ENCODE peak calls at places on chromosomes 4 and X, in seven cellular contexts. One of them, this sample, is unnamed.

GRCh38 chrX:79367907-79368306 is 773 bp upstream of the ITM2A start:
- DNase-seq in head of caudate nucleus: no peak
- DNase-seq in activated naive CD8-positive, alpha-beta T cell treated with anti-CD3 and anti-CD28 coated beads, Interleukin-2, amount 50 U/mL, for 16 hours: no peak
- DNase-seq in activated CD4-positive, alpha-beta T cell treated with anti-CD3 and anti-CD28 coated beads, Interleukin-2, amount 50 U/mL, for 24 hours: no peak
- DNase-seq in SW480: no peak
- DNase-seq in HepG2: no peak
- DNase-seq in hepatocyte: no peak
- DNase-seq in this sample: no peak

GRCh38 chr4:152408514-152409327 is 127.2 kb downstream of the FBXW7 start:
- DNase-seq in head of caudate nucleus: no peak
- DNase-seq in activated naive CD8-positive, alpha-beta T cell treated with anti-CD3 and anti-CD28 coated beads, Interleukin-2, amount 50 U/mL, for 16 hours: no peak
- DNase-seq in activated CD4-positive, alpha-beta T cell treated with anti-CD3 and anti-CD28 coated beads, Interleukin-2, amount 50 U/mL, for 24 hours: peak
- DNase-seq in SW480: no peak
- DNase-seq in HepG2: peak
- DNase-seq in hepatocyte: peak
- DNase-seq in this sample: no peak

GRCh38 chr4:42070463-42070862 is 80.1 kb downstream of the SLC30A9 start:
- DNase-seq in head of caudate nucleus: no peak
- DNase-seq in activated naive CD8-positive, alpha-beta T cell treated with anti-CD3 and anti-CD28 coated beads, Interleukin-2, amount 50 U/mL, for 16 hours: no peak
- DNase-seq in activated CD4-positive, alpha-beta T cell treated with anti-CD3 and anti-CD28 coated beads, Interleukin-2, amount 50 U/mL, for 24 hours: no peak
- DNase-seq in SW480: no peak
- DNase-seq in HepG2: no peak
- DNase-seq in hepatocyte: no peak
- DNase-seq in this sample: no peak

GRCh38 chr4:137535718-137536117 is 3.4 kb upstream of the PCDH18 start:
- DNase-seq in head of caudate nucleus: no peak
- DNase-seq in activated naive CD8-positive, alpha-beta T cell treated with anti-CD3 and anti-CD28 coated beads, Interleukin-2, amount 50 U/mL, for 16 hours: no peak
- DNase-seq in activated CD4-positive, alpha-beta T cell treated with anti-CD3 and anti-CD28 coated beads, Interleukin-2, amount 50 U/mL, for 24 hours: no peak
- DNase-seq in SW480: no peak
- DNase-seq in HepG2: no peak
- DNase-seq in hepatocyte: no peak
- DNase-seq in this sample: no peak

GRCh38 chrX:41666251-41666650 is 22.5 kb upstream of the GPR34 start:
- DNase-seq in head of caudate nucleus: no peak
- DNase-seq in activated naive CD8-positive, alpha-beta T cell treated with anti-CD3 and anti-CD28 coated beads, Interleukin-2, amount 50 U/mL, for 16 hours: no peak
- DNase-seq in activated CD4-positive, alpha-beta T cell treated with anti-CD3 and anti-CD28 coated beads, Interleukin-2, amount 50 U/mL, for 24 hours: no peak
- DNase-seq in SW480: no peak
- DNase-seq in HepG2: no peak
- DNase-seq in hepatocyte: no peak
- DNase-seq in this sample: no peak

GRCh38 chr4:20037745-20038144 is 214.0 kb upstream of the SLIT2 start:
- DNase-seq in head of caudate nucleus: no peak
- DNase-seq in activated naive CD8-positive, alpha-beta T cell treated with anti-CD3 and anti-CD28 coated beads, Interleukin-2, amount 50 U/mL, for 16 hours: no peak
- DNase-seq in activated CD4-positive, alpha-beta T cell treated with anti-CD3 and anti-CD28 coated beads, Interleukin-2, amount 50 U/mL, for 24 hours: no peak
- DNase-seq in SW480: no peak
- DNase-seq in HepG2: no peak
- DNase-seq in hepatocyte: no peak
- DNase-seq in this sample: no peak

GRCh38 chr4:67126115-67126514 is 419.2 kb downstream of the CENPC start:
- DNase-seq in head of caudate nucleus: no peak
- DNase-seq in activated naive CD8-positive, alpha-beta T cell treated with anti-CD3 and anti-CD28 coated beads, Interleukin-2, amount 50 U/mL, for 16 hours: no peak
- DNase-seq in activated CD4-positive, alpha-beta T cell treated with anti-CD3 and anti-CD28 coated beads, Interleukin-2, amount 50 U/mL, for 24 hours: no peak
- DNase-seq in SW480: no peak
- DNase-seq in HepG2: no peak
- DNase-seq in hepatocyte: no peak
- DNase-seq in this sample: no peak

GRCh38 chr4:6723851-6724250 is 7.9 kb downstream of the BLOC1S4 start:
- DNase-seq in head of caudate nucleus: no peak
- DNase-seq in activated naive CD8-positive, alpha-beta T cell treated with anti-CD3 and anti-CD28 coated beads, Interleukin-2, amount 50 U/mL, for 16 hours: no peak
- DNase-seq in activated CD4-positive, alpha-beta T cell treated with anti-CD3 and anti-CD28 coated beads, Interleukin-2, amount 50 U/mL, for 24 hours: no peak
- DNase-seq in SW480: no peak
- DNase-seq in HepG2: no peak
- DNase-seq in hepatocyte: no peak
- DNase-seq in this sample: no peak